ENCODE peak calls at places on chromosomes 1 and 21, in five cellular contexts. Y is astrocyte, O is GM10248, T is activated B cell treated with CpG ODN at 0.5 μM for 24 hours, P is NB4. C is an unnamed sample.

GRCh38 chr1:233368106-233368783 is 40.7 kb downstream of the MAP3K21 start:
- DNase-seq in Y (peak), P (no peak), T (no peak), O (no peak), C (no peak)

GRCh38 chr21:16455978-16456377 is 726.2 kb downstream of the USP25 start:
- DNase-seq in T (no peak), O (no peak), P (no peak), Y (peak), C (no peak)

GRCh38 chr1:7886346-7886745 is 33.5 kb upstream of the UTS2 start:
- DNase-seq in P (no peak), Y (peak), O (no peak), T (no peak), C (no peak)

GRCh38 chr1:93878501-93878888 is 511 bp downstream of the DNTTIP2 start:
- DNase-seq in Y (peak), P (peak), T (peak), O (peak), C (peak)

GRCh38 chr21:44702973-44703730 is 6.2 kb downstream of the KRTAP10-12 start:
- DNase-seq in T (no peak), O (no peak), P (no peak), Y (no peak), C (no peak)

GRCh38 chr21:42614811-42615342 is 38.5 kb upstream of the PDE9A start:
- DNase-seq in T (no peak), Y (no peak), P (peak), O (peak), C (no peak)

GRCh38 chr1:30607723-30608122 is 115.7 kb downstream of the MATN1 start:
- DNase-seq in P (no peak), Y (no peak), O (no peak), T (no peak), C (no peak)

GRCh38 chr1:29331309-29331708 is 95.0 kb downstream of the PTPRU start:
- DNase-seq in Y (no peak), T (no peak), P (no peak), O (no peak), C (no peak)

GRCh38 chr1:35857830-35858229 is 25.2 kb upstream of the AGO1 start:
- DNase-seq in P (peak), Y (no peak), T (no peak), O (no peak), C (no peak)

GRCh38 chr1:8517579-8518489 is 199.9 kb downstream of the SLC45A1 start:
- DNase-seq in P (no peak), Y (no peak), O (no peak), T (no peak), C (no peak)

GRCh38 chr1:160363010-160363409 is 3.9 kb upstream of the NHLH1 start:
- DNase-seq in P (no peak), O (no peak), Y (no peak), T (no peak), C (no peak)

GRCh38 chr1:43786201-43786958 is 79.0 kb downstream of the ST3GAL3 start:
- DNase-seq in Y (no peak), T (no peak), O (no peak), P (no peak), C (no peak)

GRCh38 chr21:29299046-29299905 is 554 bp downstream of the BACH1 start:
- DNase-seq in T (peak), O (peak), Y (peak), P (peak), C (peak)

GRCh38 chr1:119929643-119930310 is 33.5 kb upstream of the ADAM30 start:
- DNase-seq in T (no peak), O (no peak), Y (no peak), P (no peak), C (no peak)

GRCh38 chr1:14543191-14543849 is 55.2 kb upstream of the KAZN start:
- DNase-seq in O (no peak), Y (peak), T (no peak), P (no peak), C (no peak)

GRCh38 chr21:43029785-43030184 is 45.9 kb downstream of the CBS start:
- DNase-seq in T (no peak), P (no peak), O (no peak), Y (no peak), C (no peak)

GRCh38 chr1:10671090-10671489 is 125.4 kb downstream of the CASZ1 start:
- DNase-seq in P (no peak), T (no peak), O (no peak), Y (no peak), C (no peak)

GRCh38 chr1:153953859-153954365 is 4.5 kb downstream of the CRTC2 start:
- DNase-seq in Y (no peak), O (no peak), T (no peak), P (no peak), C (no peak)
- TF ChIP-seq CTCF in Y (no peak), O (no peak), T (no peak), P (no peak), C (no peak)

DNA sequence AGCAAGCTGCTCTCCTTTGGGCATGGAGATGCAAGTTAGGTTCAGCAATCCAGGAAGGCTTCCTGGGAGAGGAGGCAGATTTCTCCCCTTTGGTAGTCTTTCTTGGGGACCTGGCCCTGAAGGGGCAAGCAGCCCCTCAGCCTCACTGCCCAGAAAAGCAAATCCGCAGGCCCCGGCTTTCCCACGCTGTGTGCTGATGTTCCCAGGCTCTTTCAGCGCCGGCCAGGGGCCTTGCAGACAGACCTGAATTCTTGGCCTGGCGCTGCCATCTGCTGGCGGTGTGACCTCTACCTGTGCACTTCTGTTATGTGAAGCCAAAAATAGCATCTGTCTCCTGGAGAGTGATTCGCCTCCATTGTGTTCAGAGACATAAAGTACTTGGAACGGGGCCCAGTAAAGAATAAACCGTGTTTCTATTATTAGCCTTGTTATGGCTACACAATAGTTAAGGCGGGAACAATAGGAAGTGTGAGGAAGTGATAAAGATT is 64.8 kb downstream of the ALPL start:
- DNase-seq in O (peak), T (no peak), Y (peak), P (peak), C (no peak)
- TF ChIP-seq CTCF in O (peak), T (no peak), Y (peak), P (peak), C (no peak)

DNA sequence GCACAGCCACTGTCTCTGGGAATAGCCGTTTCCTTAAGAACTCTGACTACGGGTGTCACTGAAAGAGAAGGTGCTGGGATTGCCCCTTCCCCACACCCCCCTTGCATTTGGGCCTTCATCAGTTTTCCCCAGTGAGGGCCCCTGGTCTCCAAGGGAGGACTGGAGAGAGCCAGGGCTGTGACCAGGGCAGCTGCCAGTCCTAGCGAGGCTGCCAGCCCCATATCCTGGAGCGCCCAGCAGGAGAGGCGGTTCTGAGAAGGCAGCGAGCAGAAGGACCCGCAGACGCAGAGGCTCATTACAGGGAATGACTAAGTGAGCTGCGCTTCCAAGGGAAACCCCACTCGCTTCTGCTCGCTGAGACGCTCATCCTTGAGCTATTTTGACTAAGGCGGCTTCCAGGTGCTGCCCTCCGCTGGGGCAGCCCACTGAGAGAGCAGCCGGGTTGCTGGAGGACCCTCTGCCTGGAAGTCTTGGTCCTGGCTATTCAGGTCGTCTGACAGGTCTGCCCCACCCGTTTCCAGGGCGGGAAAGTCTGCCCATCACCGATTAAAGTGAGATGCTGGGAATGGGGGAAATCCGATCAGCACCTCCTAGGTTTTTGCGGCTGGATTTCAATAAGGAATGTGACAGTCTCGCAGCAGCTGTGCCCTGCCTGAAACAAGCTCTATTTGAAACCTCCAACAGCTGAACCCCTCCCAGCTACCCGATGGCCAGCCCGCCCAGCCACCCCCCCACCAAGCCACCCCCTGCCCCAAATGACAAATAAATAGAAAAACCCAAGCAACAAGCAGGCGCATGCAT is 2.9 kb downstream of the KCNN3 start:
- DNase-seq in P (no peak), T (peak), O (peak), Y (peak), C (no peak)
- TF ChIP-seq CTCF in P (no peak), T (no peak), O (no peak), Y (no peak), C (no peak)

GRCh38 chr1:3070654-3071506 is 1.9 kb downstream of the PRDM16 start:
- DNase-seq in P (no peak), Y (no peak), O (no peak), T (no peak), C (no peak)

GRCh38 chr1:3068400-3069361 is at the start of gene PRDM16:
- DNase-seq in Y (peak), T (no peak), O (no peak), P (no peak), C (no peak)

GRCh38 chr1:3070304-3070653 is 1.3 kb downstream of the PRDM16 start:
- DNase-seq in O (no peak), Y (no peak), P (no peak), T (no peak), C (no peak)

GRCh38 chr1:3067671-3068399 is 1.2 kb upstream of the PRDM16 start:
- DNase-seq in Y (no peak), P (no peak), T (no peak), O (no peak), C (no peak)

GRCh38 chr1:3069491-3070303 is 694 bp downstream of the PRDM16 start:
- DNase-seq in T (no peak), O (no peak), Y (peak), P (peak), C (no peak)
- TF ChIP-seq CTCF in T (no peak), O (no peak), Y (peak), P (peak), C (no peak)

GRCh38 chr21:33481314-33481943 is 1.7 kb upstream of the TMEM50B start:
- DNase-seq in P (no peak), Y (no peak), T (no peak), O (no peak), C (no peak)

GRCh38 chr21:33480481-33481103 is 818 bp upstream of the TMEM50B start:
- DNase-seq in P (no peak), O (no peak), T (no peak), Y (no peak), C (no peak)

GRCh38 chr21:33478182-33478581 is 1.6 kb downstream of the TMEM50B start:
- DNase-seq in P (no peak), O (no peak), Y (no peak), T (no peak), C (no peak)

GRCh38 chr21:33478858-33479678 is 706 bp downstream of the TMEM50B start:
- DNase-seq in O (peak), Y (peak), P (peak), T (peak), C (no peak)

GRCh38 chr21:33479679-33480480 is at the start of gene TMEM50B:
- DNase-seq in O (peak), T (peak), Y (peak), P (peak), C (peak)
- TF ChIP-seq CTCF in O (peak), T (no peak), Y (peak), P (peak), C (no peak)